ENCODE peak calls at places on chromosome 20, in nine cellular contexts. C is hypothalamus; G is RCC 7860; R is stimulated activated CD4-positive, alpha-beta T cell treated with anti-CD3 and anti-CD28 coated beads, Interleukin-12 subunit alpha, Interleukin-12 subunit beta, amount 100 ng/mL, for 48 hours; P is activated T-helper 1 cell treated with Interleukin-2 at 50 U/mL for 16 hours; X is Kasumi-1; A is lower leg skin; L is astrocyte of the cerebellum; O is left lung. D is an unnamed sample.

GRCh38 chr20:42688576-42688975 is 501.1 kb downstream of the PTPRT start:
- DNase-seq in C (no peak), G (no peak), R (no peak), P (no peak), X (no peak), A (no peak), L (no peak), O (no peak), D (no peak)

GRCh38 chr20:50982372-50982771 is 23.8 kb downstream of the MOCS3 start:
- DNase-seq in C (no peak), G (peak), R (no peak), P (no peak), X (no peak), A (peak), L (no peak), O (no peak), D (no peak)

GRCh38 chr20:44089987-44090674 is 96.9 kb downstream of the JPH2 start:
- DNase-seq in C (no peak), G (no peak), R (no peak), P (no peak), X (no peak), A (peak), L (no peak), O (no peak), D (no peak)

GRCh38 chr20:63409066-63409833 is 48.1 kb upstream of the CHRNA4 start:
- DNase-seq in C (no peak), G (no peak), R (no peak), P (no peak), X (no peak), A (no peak), L (no peak), O (no peak), D (no peak)

GRCh38 chr20:51966296-51966971 is 164.1 kb upstream of the SALL4 start:
- DNase-seq in C (no peak), G (peak), R (peak), P (no peak), X (peak), A (peak), L (peak), O (peak), D (no peak)

GRCh38 chr20:33160681-33161080 is 7.3 kb upstream of the BPIFA2 start:
- DNase-seq in C (no peak), G (no peak), R (no peak), P (no peak), X (no peak), A (peak), L (no peak), O (no peak), D (no peak)

GRCh38 chr20:2521369-2522305 is 12.9 kb upstream of the ZNF343 start:
- DNase-seq in C (no peak), G (no peak), R (peak), P (peak), X (peak), A (peak), L (peak), O (no peak), D (no peak)

GRCh38 chr20:7627734-7628663 is 312.3 kb downstream of the HAO1 start:
- DNase-seq in C (no peak), G (no peak), R (no peak), P (no peak), X (no peak), A (no peak), L (no peak), O (no peak), D (no peak)

GRCh38 chr20:46575794-46576495 is 25.5 kb upstream of the OCSTAMP start:
- DNase-seq in C (no peak), G (no peak), R (no peak), P (no peak), X (no peak), A (peak), L (no peak), O (no peak), D (no peak)

GRCh38 chr20:6769953-6770831 is 2.7 kb downstream of the BMP2 start:
- DNase-seq in C (no peak), G (peak), R (no peak), P (no peak), X (no peak), A (peak), L (no peak), O (peak), D (no peak)

GRCh38 chr20:18287546-18287914 is 797 bp upstream of the ZNF133 start:
- DNase-seq in C (no peak), G (no peak), R (no peak), P (no peak), X (no peak), A (no peak), L (no peak), O (peak), D (no peak)

GRCh38 chr20:45924391-45925261 is 9.9 kb upstream of the PCIF1 start:
- DNase-seq in C (no peak), G (no peak), R (no peak), P (no peak), X (no peak), A (no peak), L (no peak), O (no peak), D (no peak)

GRCh38 chr20:41696428-41696827 is 78.3 kb upstream of the CHD6 start:
- DNase-seq in C (no peak), G (no peak), R (no peak), P (no peak), X (no peak), A (no peak), L (no peak), O (no peak), D (no peak)

GRCh38 chr20:23136893-23137745 is 51.0 kb upstream of the CD93 start:
- DNase-seq in C (no peak), G (no peak), R (no peak), P (no peak), X (no peak), A (no peak), L (no peak), O (peak), D (no peak)

GRCh38 chr20:4439461-4439860 is 282.2 kb upstream of the PRND start:
- DNase-seq in C (no peak), G (no peak), R (no peak), P (no peak), X (no peak), A (no peak), L (peak), O (no peak), D (no peak)

GRCh38 chr20:61328906-61329558 is 77.0 kb downstream of the CDH4 start:
- DNase-seq in C (peak), G (no peak), R (no peak), P (no peak), X (no peak), A (no peak), L (no peak), O (no peak), D (no peak)

GRCh38 chr20:5480824-5481600 is 164.3 kb upstream of the PROKR2 start:
- DNase-seq in C (no peak), G (no peak), R (no peak), P (no peak), X (no peak), A (no peak), L (no peak), O (no peak), D (no peak)

GRCh38 chr20:24303393-24303792 is 166.0 kb upstream of the SYNDIG1 start:
- DNase-seq in C (no peak), G (no peak), R (no peak), P (no peak), X (peak), A (no peak), L (no peak), O (no peak), D (no peak)

D was measured in T-helper 22 cell.